ENCODE peak calls at places on chromosomes 12 and 14, in four cellular contexts. One of them, this sample, is unnamed.

GRCh38 chr12:55705802-55706402 is 1.8 kb downstream of the ITGA7 start:
- DNase-seq in germinal center: peak; percentile 53
- DNase-seq in astrocyte: no peak
- DNase-seq in C1 segment of cervical spinal cord: no peak
- DNase-seq in this sample: no peak

GRCh38 chr12:108629824-108630476 is 3.7 kb downstream of the SELPLG start:
- DNase-seq in germinal center: no peak
- DNase-seq in astrocyte: peak; percentile 85
- DNase-seq in C1 segment of cervical spinal cord: no peak
- DNase-seq in this sample: no peak

GRCh38 chr12:6084261-6084968 is 40.1 kb downstream of the VWF start:
- DNase-seq in germinal center: no peak
- DNase-seq in astrocyte: peak; percentile 71
- DNase-seq in C1 segment of cervical spinal cord: no peak
- DNase-seq in this sample: no peak

GRCh38 chr12:113065126-113066007 is 8.8 kb downstream of the DTX1 start:
- DNase-seq in germinal center: peak; percentile 69
- DNase-seq in astrocyte: no peak
- DNase-seq in C1 segment of cervical spinal cord: no peak
- DNase-seq in this sample: no peak

GRCh38 chr14:64937176-64937820 is 5.2 kb downstream of the GPX2 start:
- DNase-seq in germinal center: no peak
- DNase-seq in astrocyte: no peak
- DNase-seq in C1 segment of cervical spinal cord: no peak
- DNase-seq in this sample: no peak

GRCh38 chr12:115467531-115467930 is 783.6 kb upstream of the TBX3 start:
- DNase-seq in germinal center: no peak
- DNase-seq in astrocyte: no peak
- DNase-seq in C1 segment of cervical spinal cord: no peak
- DNase-seq in this sample: no peak

GRCh38 chr12:91326043-91327027 is 143.7 kb upstream of the DCN start:
- DNase-seq in germinal center: peak; percentile 39
- DNase-seq in astrocyte: peak; percentile 66
- DNase-seq in C1 segment of cervical spinal cord: peak; percentile 0
- DNase-seq in this sample: peak; percentile 20

GRCh38 chr12:113842699-113843098 is 123.4 kb downstream of the RBM19 start:
- DNase-seq in germinal center: no peak
- DNase-seq in astrocyte: no peak
- DNase-seq in C1 segment of cervical spinal cord: no peak
- DNase-seq in this sample: no peak

GRCh38 chr12:25759752-25760151 is 198.7 kb upstream of the RASSF8 start:
- DNase-seq in germinal center: no peak
- DNase-seq in astrocyte: peak; percentile 53
- DNase-seq in C1 segment of cervical spinal cord: no peak
- DNase-seq in this sample: no peak

GRCh38 chr14:42665083-42665482 is 1058.4 kb downstream of the LRFN5 start:
- DNase-seq in germinal center: no peak
- DNase-seq in astrocyte: no peak
- DNase-seq in C1 segment of cervical spinal cord: no peak
- DNase-seq in this sample: peak; percentile 1

GRCh38 chr12:21939435-21939834 is 1.8 kb downstream of the ABCC9 start:
- DNase-seq in germinal center: no peak
- DNase-seq in astrocyte: no peak
- DNase-seq in C1 segment of cervical spinal cord: no peak
- DNase-seq in this sample: no peak

GRCh38 chr12:88944403-88944802 is 364.1 kb upstream of the KITLG start:
- DNase-seq in germinal center: no peak
- DNase-seq in astrocyte: peak; percentile 66
- DNase-seq in C1 segment of cervical spinal cord: no peak
- DNase-seq in this sample: no peak

GRCh38 chr12:29707846-29708245 is 75.9 kb downstream of the TMTC1 start:
- DNase-seq in germinal center: no peak
- DNase-seq in astrocyte: no peak
- DNase-seq in C1 segment of cervical spinal cord: no peak
- DNase-seq in this sample: no peak

GRCh38 chr12:113939867-113940266 is 26.3 kb downstream of the RBM19 start:
- DNase-seq in germinal center: no peak
- DNase-seq in astrocyte: no peak
- DNase-seq in C1 segment of cervical spinal cord: no peak
- DNase-seq in this sample: no peak

GRCh38 chr14:23494223-23494622 is 24.7 kb downstream of the NGDN start:
- DNase-seq in germinal center: no peak
- DNase-seq in astrocyte: peak; percentile 42
- DNase-seq in C1 segment of cervical spinal cord: no peak
- DNase-seq in this sample: no peak

GRCh38 chr12:116920939-116921338 is 10.2 kb downstream of the FBXW8 start:
- DNase-seq in germinal center: no peak
- DNase-seq in astrocyte: no peak
- DNase-seq in C1 segment of cervical spinal cord: no peak
- DNase-seq in this sample: no peak

GRCh38 chr12:91613223-91613779 is 430.7 kb upstream of the DCN start:
- DNase-seq in germinal center: no peak
- DNase-seq in astrocyte: no peak
- DNase-seq in C1 segment of cervical spinal cord: no peak
- DNase-seq in this sample: no peak

GRCh38 chr14:103925316-103925715 is 2.9 kb upstream of the TDRD9 start:
- DNase-seq in germinal center: no peak
- DNase-seq in astrocyte: no peak
- DNase-seq in C1 segment of cervical spinal cord: no peak
- DNase-seq in this sample: no peak

GRCh38 chr12:117832459-117833457 is 136.0 kb downstream of the KSR2 start:
- DNase-seq in germinal center: no peak
- DNase-seq in astrocyte: peak; percentile 54
- DNase-seq in C1 segment of cervical spinal cord: no peak
- DNase-seq in this sample: no peak

GRCh38 chr12:65584041-65584440 is 240.2 kb upstream of the HMGA2 start:
- DNase-seq in germinal center: no peak
- DNase-seq in astrocyte: no peak
- DNase-seq in C1 segment of cervical spinal cord: no peak
- DNase-seq in this sample: no peak

GRCh38 chr14:54763761-54764160 is 138.9 kb downstream of the GCH1 start:
- DNase-seq in germinal center: no peak
- DNase-seq in astrocyte: no peak
- DNase-seq in C1 segment of cervical spinal cord: no peak
- DNase-seq in this sample: no peak

GRCh38 chr14:71905860-71906259 is 26.4 kb upstream of the RGS6 start:
- DNase-seq in germinal center: no peak
- DNase-seq in astrocyte: no peak
- DNase-seq in C1 segment of cervical spinal cord: no peak
- DNase-seq in this sample: no peak

GRCh38 chr12:111257435-111257902 is 111.4 kb downstream of the PHETA1 start:
- DNase-seq in germinal center: no peak
- DNase-seq in astrocyte: no peak
- DNase-seq in C1 segment of cervical spinal cord: no peak
- DNase-seq in this sample: no peak

GRCh38 chr14:44847910-44848309 is 113.8 kb downstream of the KLHL28 start:
- DNase-seq in germinal center: no peak
- DNase-seq in astrocyte: peak; percentile 42
- DNase-seq in C1 segment of cervical spinal cord: no peak
- DNase-seq in this sample: no peak

GRCh38 chr12:131832393-131833231 is 4.4 kb downstream of the MMP17 start:
- DNase-seq in germinal center: no peak
- DNase-seq in astrocyte: no peak
- DNase-seq in C1 segment of cervical spinal cord: no peak
- DNase-seq in this sample: no peak

This sample was measured in Jurkat, Clone E6-1.